ENCODE peak calls at places on chromosomes 7 and 10, in five cellular contexts. X, F, N, I and Y are unnamed samples.

GRCh38 chr10:992523-993340 is 4.5 kb downstream of the GTPBP4 start:
- DNase-seq in N (no peak), I (peak), X (no peak), F (no peak), Y (no peak)

GRCh38 chr10:123147635-123148413 is at the start of gene HMX2:
- DNase-seq in N (peak), I (peak), F (peak), X (peak), Y (no peak)

GRCh38 chr10:110226926-110227641 is 19.7 kb downstream of the MXI1 start:
- DNase-seq in X (peak), I (peak), F (peak), N (peak), Y (peak)

GRCh38 chr7:155533827-155534690 is 12.3 kb downstream of the CNPY1 start:
- DNase-seq in I (peak), X (peak), F (peak), N (peak), Y (no peak)

GRCh38 chr10:121567569-121567968 is 30.7 kb downstream of the FGFR2 start:
- DNase-seq in F (no peak), I (no peak), X (no peak), N (no peak), Y (no peak)

GRCh38 chr7:156015237-156016020 is 203.2 kb upstream of the SHH start:
- DNase-seq in F (no peak), X (no peak), N (no peak), I (no peak), Y (no peak)

GRCh38 chr7:104805449-104806317 is 208.3 kb upstream of the KMT2E start:
- DNase-seq in F (no peak), X (no peak), N (no peak), I (no peak), Y (no peak)

GRCh38 chr10:127034790-127035189 is 129.6 kb downstream of the DOCK1 start:
- DNase-seq in N (no peak), F (no peak), I (no peak), X (no peak), Y (no peak)

GRCh38 chr7:51017576-51018535 is 235.2 kb upstream of the GRB10 start:
- DNase-seq in N (no peak), X (no peak), I (no peak), F (no peak), Y (no peak)

GRCh38 chr10:28711079-28711478 is 33.8 kb downstream of the BAMBI start:
- DNase-seq in X (no peak), F (no peak), I (no peak), N (no peak), Y (no peak)

GRCh38 chr10:48535416-48536225 is 69.3 kb downstream of the ARHGAP22 start:
- DNase-seq in F (no peak), I (no peak), N (no peak), X (no peak), Y (no peak)

GRCh38 chr7:17545348-17545747 is 246.9 kb downstream of the AHR start:
- DNase-seq in X (no peak), I (no peak), N (no peak), F (no peak), Y (no peak)

GRCh38 chr10:71460615-71461014 is 63.9 kb downstream of the CDH23 start:
- DNase-seq in X (no peak), N (no peak), F (no peak), I (no peak), Y (no peak)

GRCh38 chr10:639751-640672 is 49.5 kb downstream of the DIP2C start:
- DNase-seq in X (no peak), F (no peak), N (no peak), I (no peak), Y (peak)

GRCh38 chr10:70331486-70332268 is 47.9 kb upstream of the NPFFR1 start:
- DNase-seq in I (peak), X (peak), N (peak), F (peak), Y (no peak)

GRCh38 chr10:6669269-6669859 is 89.3 kb upstream of the PRKCQ start:
- DNase-seq in F (no peak), X (no peak), N (peak), I (peak), Y (no peak)

GRCh38 chr7:46165281-46165680 is 244.2 kb upstream of the IGFBP3 start:
- DNase-seq in N (no peak), X (no peak), F (no peak), I (no peak), Y (no peak)

GRCh38 chr10:83760142-83760541 is 379.2 kb upstream of the GHITM start:
- DNase-seq in I (no peak), N (no peak), X (no peak), F (no peak), Y (no peak)

GRCh38 chr10:124124123-124124768 is 30.8 kb upstream of the CHST15 start:
- DNase-seq in I (no peak), N (no peak), F (no peak), X (no peak), Y (no peak)

GRCh38 chr10:110429301-110429700 is 68.4 kb upstream of the DUSP5 start:
- DNase-seq in I (no peak), N (no peak), X (no peak), F (no peak), Y (no peak)

GRCh38 chr7:149321978-149322541 is 60.1 kb downstream of the ZNF783 start:
- DNase-seq in I (peak), X (no peak), F (peak), N (no peak), Y (no peak)

GRCh38 chr7:120654241-120654640 is 203.7 kb downstream of the TSPAN12 start:
- DNase-seq in X (no peak), I (no peak), F (no peak), N (no peak), Y (no peak)

GRCh38 chr7:129157651-129158050 is 13.1 kb downstream of the TSPAN33 start:
- DNase-seq in I (no peak), X (no peak), F (no peak), N (no peak), Y (no peak)

GRCh38 chr10:43689618-43689954 is 40.9 kb upstream of the ZNF32 start:
- DNase-seq in I (peak), F (peak), X (no peak), N (no peak), Y (peak)

GRCh38 chr10:27716521-27716920 is 29.1 kb downstream of the MKX start:
- DNase-seq in I (no peak), N (no peak), F (no peak), X (no peak), Y (no peak)

GRCh38 chr10:66586073-66586472 is 339.8 kb upstream of the LRRTM3 start:
- DNase-seq in F (no peak), N (peak), I (no peak), X (no peak), Y (no peak)

GRCh38 chr7:42193457-42194111 is 43.4 kb downstream of the GLI3 start:
- DNase-seq in N (no peak), F (no peak), I (no peak), X (no peak), Y (no peak)

GRCh38 chr10:119198438-119198837 is 8.9 kb upstream of the GRK5 start:
- DNase-seq in X (no peak), N (peak), I (peak), F (peak), Y (peak)

GRCh38 chr7:74099031-74099430 is 15.4 kb downstream of the LIMK1 start:
- DNase-seq in F (no peak), I (no peak), X (no peak), N (no peak), Y (no peak)

GRCh38 chr7:149306854-149307253 is 44.9 kb downstream of the ZNF783 start:
- DNase-seq in F (no peak), N (no peak), X (no peak), I (no peak), Y (no peak)

GRCh38 chr7:157434231-157434630 is 97.4 kb downstream of the DNAJB6 start:
- DNase-seq in I (no peak), N (no peak), F (no peak), X (no peak), Y (no peak)

GRCh38 chr7:75611557-75612178 is 119.5 kb downstream of the SPDYE5 start:
- DNase-seq in X (no peak), F (no peak), N (no peak), I (no peak), Y (peak)

GRCh38 chr10:123997486-123998196 is 95.8 kb downstream of the CHST15 start:
- DNase-seq in N (no peak), I (no peak), F (peak), X (no peak), Y (peak)

GRCh38 chr10:6580279-6581029 is 378 bp upstream of the PRKCQ start:
- DNase-seq in F (peak), X (no peak), I (peak), N (peak), Y (peak)

GRCh38 chr10:13100349-13101294 is 659 bp downstream of the OPTN start:
- DNase-seq in I (peak), F (peak), N (no peak), X (peak), Y (peak)

GRCh38 chr10:12534824-12535223 is 185.5 kb downstream of the CAMK1D start:
- DNase-seq in F (no peak), I (no peak), X (no peak), N (no peak), Y (no peak)